ENCODE peak calls at places on chromosome 14, in nine cellular contexts. A, Y, D, E, Z, B, U, M and T are unnamed samples.
A peak's percentile ranks its signal among the peaks of the same experiment; 100 is the strongest.

GRCh38 chr14:77037886-77038511 is 9.5 kb upstream of the IRF2BPL start:
- DNase-seq in E (peak; percentile 47), D (peak; percentile 68), M (peak; percentile 78), B (no peak), Z (no peak), U (no peak), Y (no peak), A (no peak), T (no peak)

GRCh38 chr14:102280376-102280962 is 24.5 kb downstream of the MOK start:
- DNase-seq in M (no peak), E (peak; percentile 97), U (no peak), Y (peak; percentile 68), B (peak; percentile 91), A (peak; percentile 99), Z (no peak), D (no peak), T (peak; percentile 98)

GRCh38 chr14:101119830-101120571 is 216.5 kb upstream of the RTL1 start:
- DNase-seq in M (peak; percentile 55), D (no peak), Z (no peak), U (peak; percentile 87), E (peak; percentile 7), A (no peak), Y (no peak), B (no peak), T (no peak)

GRCh38 chr14:91202234-91202974 is 42.1 kb downstream of the GPR68 start:
- DNase-seq in B (no peak), U (no peak), Y (no peak), Z (no peak), E (peak; percentile 81), D (peak; percentile 66), A (peak; percentile 64), M (no peak), T (no peak)

GRCh38 chr14:49297102-49297501 is 289.1 kb downstream of the RPS29 start:
- DNase-seq in Z (no peak), A (no peak), B (no peak), U (no peak), M (no peak), E (no peak), Y (no peak), D (no peak), T (no peak)

GRCh38 chr14:96754845-96755184 is 42.4 kb upstream of the VRK1 start:
- DNase-seq in B (no peak), D (no peak), U (no peak), A (peak; percentile 28), Z (no peak), E (no peak), M (no peak), Y (no peak), T (no peak)

GRCh38 chr14:45610303-45610702 is 357.3 kb upstream of the MIS18BP1 start:
- DNase-seq in U (no peak), E (no peak), D (no peak), B (peak; percentile 33), M (no peak), A (no peak), Z (no peak), Y (no peak), T (no peak)

GRCh38 chr14:21100931-21101330 is at the start of gene TMEM253:
- DNase-seq in B (no peak), D (no peak), Y (no peak), E (no peak), U (no peak), M (peak; percentile 30), A (no peak), Z (no peak), T (no peak)

GRCh38 chr14:96261772-96262485 is 5.9 kb downstream of the BDKRB1 start:
- DNase-seq in Y (no peak), A (no peak), D (no peak), Z (no peak), M (no peak), U (no peak), E (no peak), B (no peak), T (no peak)

DNA sequence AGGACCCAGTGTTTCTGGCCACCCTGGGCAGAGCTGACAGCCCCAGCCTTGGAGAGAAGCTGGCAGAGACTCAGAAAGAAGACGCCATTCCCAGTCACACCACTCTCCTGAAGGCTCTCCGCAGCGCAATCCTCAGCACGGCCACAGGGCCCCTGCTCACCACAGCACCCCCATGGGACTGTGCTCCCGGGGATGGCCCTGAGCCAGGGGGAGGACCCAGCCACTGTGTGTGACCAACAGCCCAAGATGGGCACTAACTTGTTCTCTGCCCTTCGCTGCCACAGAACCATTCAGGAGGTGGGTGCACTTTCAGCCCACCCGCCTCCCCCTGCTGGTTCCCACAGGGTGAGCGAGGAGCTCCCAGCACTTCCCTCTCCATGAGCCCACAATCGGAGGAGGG is 57.1 kb downstream of the CCNK start:
- DNase-seq in Y (peak; percentile 38), B (no peak), E (peak; percentile 25), U (no peak), A (no peak), D (no peak), M (no peak), Z (no peak), T (no peak)
- TF ChIP-seq CTCF in Y (no peak), B (no peak), E (peak; percentile 12), U (no peak), A (no peak), D (no peak), M (no peak), Z (no peak), T (no peak)

GRCh38 chr14:38143170-38143569 is 64.5 kb upstream of the SSTR1 start:
- DNase-seq in M (no peak), Z (no peak), U (no peak), D (no peak), A (peak; percentile 67), Y (no peak), E (no peak), B (no peak), T (no peak)
- H3K4me3 ChIP-seq in M (no peak overlapping the region), Z (no peak overlapping the region), U (no peak overlapping the region), D (no peak overlapping the region), A (peak overlapping the region; percentile 37), Y (no peak overlapping the region), E (no peak overlapping the region), B (no peak overlapping the region), T (no peak overlapping the region)

DNA sequence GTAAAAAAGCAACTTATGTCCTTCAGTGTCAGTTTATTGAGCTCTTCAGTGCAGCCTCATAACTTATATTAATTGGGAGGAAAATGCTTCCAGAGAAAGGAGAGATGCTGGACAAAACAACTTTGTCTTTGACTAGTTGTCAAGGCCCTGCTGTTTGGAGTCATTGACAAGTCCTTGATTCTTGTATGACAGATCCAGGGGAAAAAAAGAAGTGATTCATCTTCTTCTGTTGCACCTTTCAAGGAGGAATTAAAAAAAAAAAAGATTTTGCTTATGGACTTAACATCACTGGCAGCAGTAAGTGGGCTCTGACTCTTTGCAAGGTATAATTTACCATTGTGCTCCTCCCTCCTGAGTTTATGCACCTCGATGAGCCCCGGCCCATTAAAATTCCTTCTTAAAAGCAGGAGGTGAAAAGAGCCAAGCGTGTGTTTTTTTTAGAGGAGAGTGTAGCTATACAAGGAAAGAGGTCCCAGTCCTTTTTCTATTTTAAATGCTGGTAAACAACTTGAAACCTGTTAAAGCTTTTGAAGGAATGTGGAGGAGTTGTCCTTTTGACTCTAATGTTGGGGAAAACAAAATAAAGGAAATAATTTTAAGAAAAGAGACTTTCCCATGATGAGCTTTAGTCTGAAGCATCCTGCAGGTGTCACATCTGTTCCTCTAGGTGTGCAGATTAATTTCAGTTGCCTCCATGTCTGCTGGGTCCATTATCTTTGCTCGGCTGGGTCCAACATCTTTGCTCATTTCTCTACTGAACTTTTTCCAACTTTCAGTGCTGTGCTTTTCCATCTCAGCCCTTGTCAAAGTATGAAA is 431.6 kb downstream of the RAD51B start:
- DNase-seq in M (no peak), D (no peak), E (no peak), U (no peak), Y (no peak), Z (no peak), A (no peak), B (peak; percentile 23), T (no peak)
- TF ChIP-seq CTCF in M (no peak), D (no peak), E (no peak), U (no peak), Y (peak; percentile 14), Z (no peak), A (no peak), B (peak; percentile 6), T (no peak)

GRCh38 chr14:52950410-52950897 is 396 bp downstream of the FERMT2 start:
- DNase-seq in U (peak; percentile 93), M (peak; percentile 84), Z (peak; percentile 48), B (peak; percentile 56), D (peak; percentile 56), Y (peak; percentile 48), E (peak; percentile 50), A (peak; percentile 44), T (no peak)

GRCh38 chr14:52950898-52951729 is at the start of gene FERMT2:
- DNase-seq in D (peak; percentile 85), E (peak; percentile 95), B (peak; percentile 75), Z (peak; percentile 89), U (peak; percentile 94), M (peak; percentile 92), A (peak; percentile 84), Y (peak; percentile 78), T (peak; percentile 28)

GRCh38 chr14:52949711-52950409 is 990 bp downstream of the FERMT2 start:
- DNase-seq in Y (peak; percentile 51), U (no peak), E (peak; percentile 56), A (peak; percentile 49), D (no peak), Z (no peak), B (peak; percentile 68), M (no peak), T (peak; percentile 18)

GRCh38 chr14:52949249-52949648 is 1.6 kb downstream of the FERMT2 start:
- DNase-seq in U (no peak), A (no peak), Y (no peak), D (no peak), B (no peak), Z (no peak), E (no peak), M (no peak), T (no peak)

GRCh38 chr14:52951730-52952481 is 1.1 kb upstream of the FERMT2 start:
- DNase-seq in D (no peak), A (peak; percentile 81), E (peak; percentile 87), Z (peak; percentile 73), U (peak; percentile 91), B (peak; percentile 60), M (peak; percentile 73), Y (peak; percentile 79), T (peak; percentile 53)
- H3K4me3 ChIP-seq in D (peak overlapping the region; percentile 92), A (peak overlapping the region; percentile 76), E (peak overlapping the region; percentile 87), Z (peak overlapping the region; percentile 90), U (peak overlapping the region; percentile 92), B (peak overlapping the region; percentile 57), M (peak overlapping the region; percentile 100), Y (peak overlapping the region; percentile 87), T (peak overlapping the region; percentile 81)

DNA sequence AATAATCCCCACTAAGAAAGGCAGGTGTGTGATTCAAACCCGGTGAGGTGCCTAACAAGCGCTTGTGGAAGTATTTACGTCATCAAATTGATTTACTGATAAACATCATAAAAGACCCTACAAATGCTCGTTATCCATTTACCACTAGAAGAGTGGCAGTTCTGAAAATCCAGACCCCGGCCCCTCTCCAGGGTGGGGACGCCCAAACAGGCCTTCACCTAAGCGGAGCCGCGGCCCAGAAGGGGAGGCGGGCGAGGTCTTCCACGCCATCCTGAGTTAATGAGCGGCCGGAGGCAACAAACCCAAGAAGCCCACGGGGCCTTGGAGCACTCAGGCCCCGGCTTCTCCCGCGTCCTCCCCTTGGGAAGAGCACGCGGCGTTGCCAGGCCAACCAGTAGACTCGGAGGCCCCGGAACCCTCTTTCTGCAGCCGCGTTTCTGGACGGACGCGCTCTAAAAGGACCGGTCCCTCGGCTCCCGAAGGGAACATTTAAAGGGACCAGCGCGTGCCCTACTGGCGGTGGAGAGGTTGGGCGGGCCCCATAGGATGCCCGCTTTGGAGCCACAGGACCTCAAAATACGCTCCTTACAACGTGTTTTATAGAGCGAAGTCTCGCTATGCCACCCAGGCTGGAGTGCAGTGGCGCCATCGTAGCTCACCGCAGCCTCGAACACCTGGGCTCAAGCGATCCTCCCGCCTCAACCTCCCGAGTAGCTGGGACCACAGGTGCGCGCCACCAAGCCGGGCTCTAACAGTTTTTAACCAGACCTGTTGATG is 3.5 kb downstream of the PTPN21 start:
- DNase-seq in M (peak; percentile 82), U (no peak), E (peak; percentile 92), Y (peak; percentile 91), A (peak; percentile 84), D (peak; percentile 81), Z (peak; percentile 80), B (peak; percentile 82), T (peak; percentile 55)
- TF ChIP-seq CTCF in M (peak; percentile 47), U (peak; percentile 50), E (peak; percentile 48), Y (peak; percentile 22), A (peak; percentile 38), D (peak; percentile 39), Z (peak; percentile 28), B (peak; percentile 46), T (peak; percentile 43)